ENCODE peak calls at places on chromosome 15, in seven cellular contexts. One of them, this sample, is unnamed.
A peak's percentile ranks its signal among the peaks of the same experiment; 100 is the strongest.

GRCh38 chr15:85725019-85725418 is 69.7 kb downstream of the KLHL25 start:
- DNase-seq in neuronal stem cell: no peak
- DNase-seq in H9: no peak
- DNase-seq in trophoblast cell: no peak
- DNase-seq in IMR-90: no peak
- DNase-seq in mesenchymal stem cell: no peak
- DNase-seq in H1: no peak
- DNase-seq in this sample: no peak

GRCh38 chr15:22884344-22884743 is 45.9 kb downstream of the NIPA2 start:
- DNase-seq in neuronal stem cell: no peak
- DNase-seq in H9: no peak
- DNase-seq in trophoblast cell: no peak
- DNase-seq in IMR-90: no peak
- DNase-seq in mesenchymal stem cell: no peak
- DNase-seq in H1: no peak
- DNase-seq in this sample: no peak

GRCh38 chr15:62895139-62895866 is 147.2 kb upstream of the TPM1 start:
- DNase-seq in neuronal stem cell: no peak
- DNase-seq in H9: no peak
- DNase-seq in trophoblast cell: peak; percentile 68
- DNase-seq in IMR-90: peak; percentile 88
- DNase-seq in mesenchymal stem cell: peak; percentile 86
- DNase-seq in H1: no peak
- DNase-seq in this sample: no peak

GRCh38 chr15:20645956-20646355 is 104.4 kb upstream of the GOLGA6L6 start:
- DNase-seq in neuronal stem cell: no peak
- DNase-seq in H9: no peak
- DNase-seq in trophoblast cell: peak; percentile 41
- DNase-seq in IMR-90: no peak
- DNase-seq in mesenchymal stem cell: no peak
- DNase-seq in H1: no peak
- DNase-seq in this sample: no peak

GRCh38 chr15:78929536-78930264 is 15.1 kb downstream of the CTSH start:
- DNase-seq in neuronal stem cell: no peak
- DNase-seq in H9: no peak
- DNase-seq in trophoblast cell: peak; percentile 37
- DNase-seq in IMR-90: no peak
- DNase-seq in mesenchymal stem cell: no peak
- DNase-seq in H1: no peak
- DNase-seq in this sample: no peak

GRCh38 chr15:76339302-76340197 is 3.0 kb downstream of the ISL2 start:
- DNase-seq in neuronal stem cell: peak; percentile 57
- DNase-seq in H9: peak; percentile 43
- DNase-seq in trophoblast cell: peak; percentile 25
- DNase-seq in IMR-90: no peak
- DNase-seq in mesenchymal stem cell: peak; percentile 68
- DNase-seq in H1: no peak
- DNase-seq in this sample: peak; percentile 48

GRCh38 chr15:88083828-88084760 is 172.4 kb downstream of the NTRK3 start:
- DNase-seq in neuronal stem cell: no peak
- DNase-seq in H9: no peak
- DNase-seq in trophoblast cell: no peak
- DNase-seq in IMR-90: no peak
- DNase-seq in mesenchymal stem cell: no peak
- DNase-seq in H1: no peak
- DNase-seq in this sample: no peak

GRCh38 chr15:83784975-83785374 is 131.1 kb downstream of the ADAMTSL3 start:
- DNase-seq in neuronal stem cell: no peak
- DNase-seq in H9: no peak
- DNase-seq in trophoblast cell: no peak
- DNase-seq in IMR-90: peak; percentile 46
- DNase-seq in mesenchymal stem cell: no peak
- DNase-seq in H1: no peak
- DNase-seq in this sample: no peak

GRCh38 chr15:83659011-83659811 is 5.3 kb downstream of the ADAMTSL3 start:
- DNase-seq in neuronal stem cell: no peak
- DNase-seq in H9: no peak
- DNase-seq in trophoblast cell: no peak
- DNase-seq in IMR-90: no peak
- DNase-seq in mesenchymal stem cell: no peak
- DNase-seq in H1: no peak
- DNase-seq in this sample: no peak

GRCh38 chr15:100372695-100373036 is 30.9 kb upstream of the ADAMTS17 start:
- DNase-seq in neuronal stem cell: no peak
- DNase-seq in H9: no peak
- DNase-seq in trophoblast cell: no peak
- DNase-seq in IMR-90: no peak
- DNase-seq in mesenchymal stem cell: no peak
- DNase-seq in H1: no peak
- DNase-seq in this sample: peak; percentile 19

GRCh38 chr15:61080209-61081027 is 148.7 kb downstream of the RORA start:
- DNase-seq in neuronal stem cell: no peak
- DNase-seq in H9: no peak
- DNase-seq in trophoblast cell: no peak
- DNase-seq in IMR-90: no peak
- DNase-seq in mesenchymal stem cell: no peak
- DNase-seq in H1: no peak
- DNase-seq in this sample: no peak

GRCh38 chr15:70432924-70433500 is 330.3 kb downstream of the UACA start:
- DNase-seq in neuronal stem cell: peak; percentile 70
- DNase-seq in H9: no peak
- DNase-seq in trophoblast cell: no peak
- DNase-seq in IMR-90: no peak
- DNase-seq in mesenchymal stem cell: no peak
- DNase-seq in H1: no peak
- DNase-seq in this sample: no peak

GRCh38 chr15:26866298-26867198 is at the start of gene GABRA5:
- DNase-seq in neuronal stem cell: peak; percentile 57
- DNase-seq in H9: peak; percentile 87
- DNase-seq in trophoblast cell: no peak
- DNase-seq in IMR-90: peak; percentile 20
- DNase-seq in mesenchymal stem cell: no peak
- DNase-seq in H1: no peak
- DNase-seq in this sample: peak; percentile 91

GRCh38 chr15:99187886-99188285 is 61.5 kb downstream of the TTC23 start:
- DNase-seq in neuronal stem cell: no peak
- DNase-seq in H9: no peak
- DNase-seq in trophoblast cell: no peak
- DNase-seq in IMR-90: no peak
- DNase-seq in mesenchymal stem cell: no peak
- DNase-seq in H1: no peak
- DNase-seq in this sample: no peak

GRCh38 chr15:91568036-91568435 is 285.5 kb upstream of the SLCO3A1 start:
- DNase-seq in neuronal stem cell: no peak
- DNase-seq in H9: no peak
- DNase-seq in trophoblast cell: no peak
- DNase-seq in IMR-90: no peak
- DNase-seq in mesenchymal stem cell: no peak
- DNase-seq in H1: no peak
- DNase-seq in this sample: no peak

GRCh38 chr15:68488290-68488689 is 56.3 kb upstream of the ITGA11 start:
- DNase-seq in neuronal stem cell: no peak
- DNase-seq in H9: no peak
- DNase-seq in trophoblast cell: no peak
- DNase-seq in IMR-90: no peak
- DNase-seq in mesenchymal stem cell: no peak
- DNase-seq in H1: no peak
- DNase-seq in this sample: no peak

GRCh38 chr15:66884661-66885237 is 180.7 kb upstream of the SMAD3 start:
- DNase-seq in neuronal stem cell: no peak
- DNase-seq in H9: no peak
- DNase-seq in trophoblast cell: no peak
- DNase-seq in IMR-90: no peak
- DNase-seq in mesenchymal stem cell: no peak
- DNase-seq in H1: no peak
- DNase-seq in this sample: no peak

GRCh38 chr15:36109943-36110658 is 469.3 kb upstream of the CDIN1 start:
- DNase-seq in neuronal stem cell: no peak
- DNase-seq in H9: no peak
- DNase-seq in trophoblast cell: no peak
- DNase-seq in IMR-90: peak; percentile 81
- DNase-seq in mesenchymal stem cell: peak; percentile 30
- DNase-seq in H1: no peak
- DNase-seq in this sample: no peak

GRCh38 chr15:69668963-69669362 is 216.3 kb downstream of the RPLP1 start:
- DNase-seq in neuronal stem cell: no peak
- DNase-seq in H9: no peak
- DNase-seq in trophoblast cell: no peak
- DNase-seq in IMR-90: no peak
- DNase-seq in mesenchymal stem cell: no peak
- DNase-seq in H1: no peak
- DNase-seq in this sample: no peak

GRCh38 chr15:100049936-100050876 is 291.6 kb downstream of the ADAMTS17 start:
- DNase-seq in neuronal stem cell: no peak
- DNase-seq in H9: no peak
- DNase-seq in trophoblast cell: no peak
- DNase-seq in IMR-90: no peak
- DNase-seq in mesenchymal stem cell: no peak
- DNase-seq in H1: no peak
- DNase-seq in this sample: no peak

GRCh38 chr15:67178569-67179210 is 75.8 kb downstream of the AAGAB start:
- DNase-seq in neuronal stem cell: no peak
- DNase-seq in H9: no peak
- DNase-seq in trophoblast cell: peak; percentile 98
- DNase-seq in IMR-90: peak; percentile 99
- DNase-seq in mesenchymal stem cell: peak; percentile 98
- DNase-seq in H1: no peak
- DNase-seq in this sample: peak; percentile 94

GRCh38 chr15:62391565-62392262 is 226.6 kb upstream of the C2CD4B start:
- DNase-seq in neuronal stem cell: peak; percentile 29
- DNase-seq in H9: peak; percentile 44
- DNase-seq in trophoblast cell: peak; percentile 45
- DNase-seq in IMR-90: peak; percentile 34
- DNase-seq in mesenchymal stem cell: peak; percentile 71
- DNase-seq in H1: no peak
- DNase-seq in this sample: peak; percentile 56

GRCh38 chr15:52448010-52448890 is 80.4 kb downstream of the MYO5A start:
- DNase-seq in neuronal stem cell: no peak
- DNase-seq in H9: no peak
- DNase-seq in trophoblast cell: no peak
- DNase-seq in IMR-90: no peak
- DNase-seq in mesenchymal stem cell: no peak
- DNase-seq in H1: no peak
- DNase-seq in this sample: no peak

GRCh38 chr15:63601026-63601726 is 4.0 kb downstream of the FBXL22 start:
- DNase-seq in neuronal stem cell: peak; percentile 27
- DNase-seq in H9: no peak
- DNase-seq in trophoblast cell: peak; percentile 55
- DNase-seq in IMR-90: peak; percentile 44
- DNase-seq in mesenchymal stem cell: peak; percentile 48
- DNase-seq in H1: no peak
- DNase-seq in this sample: peak; percentile 18

DNA sequence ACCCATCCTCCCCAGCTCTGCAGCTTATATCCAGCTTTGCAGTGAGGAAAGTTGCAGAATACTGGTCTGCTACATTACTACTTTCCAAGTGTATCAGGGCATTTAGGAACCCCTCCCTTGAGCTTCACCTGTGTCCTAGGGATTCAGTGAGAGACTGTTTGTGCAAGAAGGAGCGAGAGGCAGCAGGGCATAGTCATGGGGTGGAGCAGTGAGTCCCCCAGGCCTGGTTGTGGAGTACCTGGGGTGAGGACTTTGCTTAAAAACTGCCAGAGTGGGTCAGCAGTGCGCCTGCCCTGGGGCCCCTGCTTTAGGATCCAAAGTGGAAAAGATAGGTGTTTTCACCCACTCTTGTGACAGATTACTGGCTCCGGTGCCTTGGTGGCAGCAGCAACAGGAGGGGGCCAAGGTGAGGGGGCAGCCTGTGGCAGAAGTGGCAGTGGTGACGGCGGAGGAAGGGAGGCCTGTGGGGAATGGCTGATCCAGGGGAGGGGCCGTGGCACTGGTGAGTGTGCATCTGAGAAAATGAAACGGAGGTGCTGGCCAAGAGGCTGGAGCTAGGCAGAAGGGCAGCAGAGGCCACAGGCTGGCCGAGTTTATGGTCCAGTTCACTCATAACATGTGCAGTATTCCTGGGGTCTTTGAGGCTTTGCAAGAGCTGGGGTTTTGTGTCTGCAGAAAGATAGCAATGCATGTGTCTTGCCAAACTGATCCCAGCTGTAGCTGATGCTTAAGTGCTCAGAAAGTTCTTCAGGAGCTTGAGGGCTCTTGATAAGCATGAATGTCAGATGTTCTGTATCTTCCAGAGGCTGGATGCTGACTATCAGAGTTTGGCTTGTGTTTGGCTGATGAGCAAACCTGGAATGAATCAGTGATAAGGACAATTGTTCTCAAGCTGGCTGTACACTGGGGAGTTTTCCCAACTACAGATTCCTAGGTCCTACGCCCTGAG is 43.4 kb downstream of the GOLGA6A start:
- DNase-seq in neuronal stem cell: no peak
- DNase-seq in H9: no peak
- DNase-seq in trophoblast cell: no peak
- DNase-seq in IMR-90: peak; percentile 77
- DNase-seq in mesenchymal stem cell: peak; percentile 18
- DNase-seq in H1: no peak
- DNase-seq in this sample: no peak
- H4K8ac ChIP-seq in neuronal stem cell: no peak overlapping the region
- H4K8ac ChIP-seq in H9: no peak overlapping the region
- H4K8ac ChIP-seq in trophoblast cell: no peak overlapping the region
- H4K8ac ChIP-seq in IMR-90: peak overlapping the region; percentile 70
- H4K8ac ChIP-seq in mesenchymal stem cell: no peak overlapping the region
- H4K8ac ChIP-seq in H1: peak overlapping the region; percentile 64
- H4K8ac ChIP-seq in this sample: no peak overlapping the region

GRCh38 chr15:39517122-39517855 is 63.6 kb upstream of the THBS1 start:
- DNase-seq in neuronal stem cell: no peak
- DNase-seq in H9: no peak
- DNase-seq in trophoblast cell: no peak
- DNase-seq in IMR-90: no peak
- DNase-seq in mesenchymal stem cell: no peak
- DNase-seq in H1: no peak
- DNase-seq in this sample: peak; percentile 51
- H4K8ac ChIP-seq in neuronal stem cell: no peak overlapping the region
- H4K8ac ChIP-seq in H9: no peak overlapping the region
- H4K8ac ChIP-seq in trophoblast cell: no peak overlapping the region
- H4K8ac ChIP-seq in IMR-90: no peak overlapping the region
- H4K8ac ChIP-seq in mesenchymal stem cell: no peak overlapping the region
- H4K8ac ChIP-seq in H1: no peak overlapping the region
- H4K8ac ChIP-seq in this sample: no peak overlapping the region

GRCh38 chr15:59873873-59874272 is 130.2 kb upstream of the FOXB1 start:
- DNase-seq in neuronal stem cell: no peak
- DNase-seq in H9: no peak
- DNase-seq in trophoblast cell: no peak
- DNase-seq in IMR-90: no peak
- DNase-seq in mesenchymal stem cell: no peak
- DNase-seq in H1: no peak
- DNase-seq in this sample: no peak
- H4K8ac ChIP-seq in neuronal stem cell: no peak overlapping the region
- H4K8ac ChIP-seq in H9: no peak overlapping the region
- H4K8ac ChIP-seq in trophoblast cell: no peak overlapping the region
- H4K8ac ChIP-seq in IMR-90: no peak overlapping the region
- H4K8ac ChIP-seq in mesenchymal stem cell: no peak overlapping the region
- H4K8ac ChIP-seq in H1: no peak overlapping the region
- H4K8ac ChIP-seq in this sample: no peak overlapping the region

DNA sequence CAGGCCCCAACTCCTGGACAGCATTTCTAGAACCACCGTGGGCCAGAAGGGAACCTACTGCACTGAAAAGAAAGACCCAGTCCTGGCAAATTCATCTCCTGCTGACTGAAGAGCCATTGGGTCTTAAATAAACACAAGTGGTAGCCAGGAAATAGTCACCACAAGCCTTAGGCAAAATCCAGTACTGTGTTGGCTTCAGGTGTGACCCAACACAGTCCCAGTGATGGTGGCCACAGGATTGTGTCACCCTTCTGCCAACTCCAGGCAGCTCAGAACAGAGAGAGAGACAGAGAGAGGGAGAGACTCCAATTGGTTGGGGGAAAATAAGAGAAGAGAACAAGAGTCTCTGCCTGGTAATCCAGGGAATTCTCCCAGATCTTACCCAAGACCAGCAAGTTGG is 23.1 kb downstream of the NEDD4 start:
- DNase-seq in neuronal stem cell: no peak
- DNase-seq in H9: no peak
- DNase-seq in trophoblast cell: peak; percentile 8
- DNase-seq in IMR-90: no peak
- DNase-seq in mesenchymal stem cell: no peak
- DNase-seq in H1: no peak
- DNase-seq in this sample: no peak
- H4K8ac ChIP-seq in neuronal stem cell: no peak overlapping the region
- H4K8ac ChIP-seq in H9: no peak overlapping the region
- H4K8ac ChIP-seq in trophoblast cell: no peak overlapping the region
- H4K8ac ChIP-seq in IMR-90: no peak overlapping the region
- H4K8ac ChIP-seq in mesenchymal stem cell: no peak overlapping the region
- H4K8ac ChIP-seq in H1: no peak overlapping the region
- H4K8ac ChIP-seq in this sample: no peak overlapping the region